ENCODE peak calls at places on chromosomes 2 and 18, in eight cellular contexts. One of them, this sample, is unnamed.
A peak's percentile ranks its signal among the peaks of the same experiment; 100 is the strongest.

GRCh38 chr18:35827275-35827929 is 145.1 kb upstream of the RMP24 start:
- DNase-seq in brain pericyte: no peak
- DNase-seq in ureter: no peak
- DNase-seq in M059J: no peak
- DNase-seq in CD8-positive, alpha-beta memory T cell: no peak
- DNase-seq in NCI-H510A: no peak
- DNase-seq in EL: no peak
- DNase-seq in GM12865: no peak
- DNase-seq in this sample: no peak

GRCh38 chr2:128791983-128792315 is 473.3 kb upstream of the HS6ST1 start:
- DNase-seq in brain pericyte: no peak
- DNase-seq in ureter: no peak
- DNase-seq in M059J: no peak
- DNase-seq in CD8-positive, alpha-beta memory T cell: no peak
- DNase-seq in NCI-H510A: no peak
- DNase-seq in EL: no peak
- DNase-seq in GM12865: no peak
- DNase-seq in this sample: no peak

GRCh38 chr2:75310915-75311314 is 111.6 kb upstream of the TACR1 start:
- DNase-seq in brain pericyte: no peak
- DNase-seq in ureter: no peak
- DNase-seq in M059J: peak; percentile 87
- DNase-seq in CD8-positive, alpha-beta memory T cell: no peak
- DNase-seq in NCI-H510A: no peak
- DNase-seq in EL: peak; percentile 69
- DNase-seq in GM12865: no peak
- DNase-seq in this sample: no peak

GRCh38 chr2:28296243-28296642 is 96.4 kb upstream of the FOSL2 start:
- DNase-seq in brain pericyte: no peak
- DNase-seq in ureter: no peak
- DNase-seq in M059J: peak; percentile 88
- DNase-seq in CD8-positive, alpha-beta memory T cell: no peak
- DNase-seq in NCI-H510A: no peak
- DNase-seq in EL: peak; percentile 91
- DNase-seq in GM12865: no peak
- DNase-seq in this sample: no peak

GRCh38 chr18:8701546-8702118 is 3.7 kb upstream of the MTCL1 start:
- DNase-seq in brain pericyte: no peak
- DNase-seq in ureter: no peak
- DNase-seq in M059J: peak; percentile 85
- DNase-seq in CD8-positive, alpha-beta memory T cell: no peak
- DNase-seq in NCI-H510A: no peak
- DNase-seq in EL: peak; percentile 91
- DNase-seq in GM12865: no peak
- DNase-seq in this sample: no peak

GRCh38 chr18:40006553-40007073 is 1948.4 kb upstream of the PIK3C3 start:
- DNase-seq in brain pericyte: no peak
- DNase-seq in ureter: no peak
- DNase-seq in M059J: no peak
- DNase-seq in CD8-positive, alpha-beta memory T cell: no peak
- DNase-seq in NCI-H510A: no peak
- DNase-seq in EL: no peak
- DNase-seq in GM12865: no peak
- DNase-seq in this sample: no peak

GRCh38 chr18:62543021-62543420 is 20.2 kb downstream of the ZCCHC2 start:
- DNase-seq in brain pericyte: no peak
- DNase-seq in ureter: no peak
- DNase-seq in M059J: no peak
- DNase-seq in CD8-positive, alpha-beta memory T cell: no peak
- DNase-seq in NCI-H510A: no peak
- DNase-seq in EL: no peak
- DNase-seq in GM12865: no peak
- DNase-seq in this sample: no peak

GRCh38 chr2:71494523-71495155 is 41.3 kb downstream of the DYSF start:
- DNase-seq in brain pericyte: no peak
- DNase-seq in ureter: no peak
- DNase-seq in M059J: peak; percentile 36
- DNase-seq in CD8-positive, alpha-beta memory T cell: no peak
- DNase-seq in NCI-H510A: no peak
- DNase-seq in EL: no peak
- DNase-seq in GM12865: no peak
- DNase-seq in this sample: no peak

GRCh38 chr18:26642461-26643348 is 94.4 kb upstream of the KCTD1 start:
- DNase-seq in brain pericyte: no peak
- DNase-seq in ureter: no peak
- DNase-seq in M059J: no peak
- DNase-seq in CD8-positive, alpha-beta memory T cell: no peak
- DNase-seq in NCI-H510A: no peak
- DNase-seq in EL: no peak
- DNase-seq in GM12865: no peak
- DNase-seq in this sample: no peak

GRCh38 chr2:100422320-100422719 is 4.9 kb upstream of the CHST10 start:
- DNase-seq in brain pericyte: no peak
- DNase-seq in ureter: no peak
- DNase-seq in M059J: peak; percentile 34
- DNase-seq in CD8-positive, alpha-beta memory T cell: no peak
- DNase-seq in NCI-H510A: no peak
- DNase-seq in EL: peak; percentile 35
- DNase-seq in GM12865: peak; percentile 6
- DNase-seq in this sample: no peak

GRCh38 chr2:96359310-96359709 is 23.7 kb downstream of the NCAPH start:
- DNase-seq in brain pericyte: no peak
- DNase-seq in ureter: no peak
- DNase-seq in M059J: no peak
- DNase-seq in CD8-positive, alpha-beta memory T cell: peak; percentile 18
- DNase-seq in NCI-H510A: no peak
- DNase-seq in EL: no peak
- DNase-seq in GM12865: peak; percentile 23
- DNase-seq in this sample: no peak

GRCh38 chr2:2682700-2683342 is 351.7 kb upstream of the MYT1L start:
- DNase-seq in brain pericyte: no peak
- DNase-seq in ureter: no peak
- DNase-seq in M059J: no peak
- DNase-seq in CD8-positive, alpha-beta memory T cell: no peak
- DNase-seq in NCI-H510A: no peak
- DNase-seq in EL: no peak
- DNase-seq in GM12865: no peak
- DNase-seq in this sample: no peak

GRCh38 chr2:189178007-189178406 is 1.6 kb downstream of the COL5A2 start:
- DNase-seq in brain pericyte: no peak
- DNase-seq in ureter: no peak
- DNase-seq in M059J: peak; percentile 42
- DNase-seq in CD8-positive, alpha-beta memory T cell: no peak
- DNase-seq in NCI-H510A: no peak
- DNase-seq in EL: no peak
- DNase-seq in GM12865: no peak
- DNase-seq in this sample: no peak

GRCh38 chr18:47422524-47422923 is 171.1 kb upstream of the SKOR2 start:
- DNase-seq in brain pericyte: no peak
- DNase-seq in ureter: no peak
- DNase-seq in M059J: peak; percentile 27
- DNase-seq in CD8-positive, alpha-beta memory T cell: no peak
- DNase-seq in NCI-H510A: no peak
- DNase-seq in EL: peak; percentile 12
- DNase-seq in GM12865: no peak
- DNase-seq in this sample: no peak

GRCh38 chr18:3593381-3593903 is 143.5 kb downstream of the TGIF1 start:
- DNase-seq in brain pericyte: no peak
- DNase-seq in ureter: no peak
- DNase-seq in M059J: peak; percentile 86
- DNase-seq in CD8-positive, alpha-beta memory T cell: no peak
- DNase-seq in NCI-H510A: peak; percentile 58
- DNase-seq in EL: peak; percentile 74
- DNase-seq in GM12865: no peak
- DNase-seq in this sample: no peak

GRCh38 chr2:11891028-11891427 is 144.6 kb downstream of the LPIN1 start:
- DNase-seq in brain pericyte: no peak
- DNase-seq in ureter: no peak
- DNase-seq in M059J: no peak
- DNase-seq in CD8-positive, alpha-beta memory T cell: no peak
- DNase-seq in NCI-H510A: no peak
- DNase-seq in EL: no peak
- DNase-seq in GM12865: no peak
- DNase-seq in this sample: no peak

GRCh38 chr2:101961287-101962242 is 30.2 kb upstream of the IL1R2 start:
- DNase-seq in brain pericyte: peak; percentile 97
- DNase-seq in ureter: peak; percentile 78
- DNase-seq in M059J: peak; percentile 18
- DNase-seq in CD8-positive, alpha-beta memory T cell: no peak
- DNase-seq in NCI-H510A: no peak
- DNase-seq in EL: no peak
- DNase-seq in GM12865: no peak
- DNase-seq in this sample: no peak

GRCh38 chr2:117396161-117396560 is 418.3 kb upstream of the DDX18 start:
- DNase-seq in brain pericyte: no peak
- DNase-seq in ureter: no peak
- DNase-seq in M059J: no peak
- DNase-seq in CD8-positive, alpha-beta memory T cell: no peak
- DNase-seq in NCI-H510A: no peak
- DNase-seq in EL: no peak
- DNase-seq in GM12865: no peak
- DNase-seq in this sample: no peak

GRCh38 chr2:179771791-179772190 is 89.6 kb downstream of the ZNF385B start:
- DNase-seq in brain pericyte: no peak
- DNase-seq in ureter: no peak
- DNase-seq in M059J: no peak
- DNase-seq in CD8-positive, alpha-beta memory T cell: no peak
- DNase-seq in NCI-H510A: no peak
- DNase-seq in EL: no peak
- DNase-seq in GM12865: no peak
- DNase-seq in this sample: no peak

GRCh38 chr2:221465776-221466175 is 106.3 kb downstream of the EPHA4 start:
- DNase-seq in brain pericyte: no peak
- DNase-seq in ureter: no peak
- DNase-seq in M059J: peak; percentile 28
- DNase-seq in CD8-positive, alpha-beta memory T cell: no peak
- DNase-seq in NCI-H510A: no peak
- DNase-seq in EL: no peak
- DNase-seq in GM12865: peak; percentile 26
- DNase-seq in this sample: no peak

GRCh38 chr2:162688403-162688802 is 150.2 kb downstream of the KCNH7 start:
- DNase-seq in brain pericyte: no peak
- DNase-seq in ureter: no peak
- DNase-seq in M059J: no peak
- DNase-seq in CD8-positive, alpha-beta memory T cell: no peak
- DNase-seq in NCI-H510A: no peak
- DNase-seq in EL: no peak
- DNase-seq in GM12865: no peak
- DNase-seq in this sample: no peak

GRCh38 chr18:453399-453798 is 47.1 kb downstream of the COLEC12 start:
- DNase-seq in brain pericyte: no peak
- DNase-seq in ureter: no peak
- DNase-seq in M059J: no peak
- DNase-seq in CD8-positive, alpha-beta memory T cell: no peak
- DNase-seq in NCI-H510A: no peak
- DNase-seq in EL: no peak
- DNase-seq in GM12865: no peak
- DNase-seq in this sample: no peak

GRCh38 chr2:55743583-55743982 is 49.9 kb upstream of the PNPT1 start:
- DNase-seq in brain pericyte: no peak
- DNase-seq in ureter: no peak
- DNase-seq in M059J: peak; percentile 67
- DNase-seq in CD8-positive, alpha-beta memory T cell: no peak
- DNase-seq in NCI-H510A: no peak
- DNase-seq in EL: peak; percentile 75
- DNase-seq in GM12865: peak; percentile 7
- DNase-seq in this sample: no peak

This sample was measured in chondrocyte.